ENCODE peak calls at places on chromosomes 7 and 10, in nine cellular contexts. X is GM13977; Q is posterior vena cava; Y is activated CD8-positive, alpha-beta memory T cell treated with anti-CD3 and anti-CD28 coated beads for 24 hours; V is T-helper 2 cell; H is NCI-H187; N is A673; M is GM04503; L is cardiac muscle cell. E is an unnamed sample.

GRCh38 chr10:34348917-34349509 is 466.1 kb downstream of the PARD3 start:
- DNase-seq in M (no peak), X (no peak), H (no peak), L (no peak), N (peak), Y (no peak), V (no peak), Q (no peak), E (no peak)

GRCh38 chr7:158268851-158269535 is 318.6 kb downstream of the PTPRN2 start:
- DNase-seq in L (no peak), X (no peak), H (no peak), N (no peak), V (no peak), Q (peak), M (no peak), Y (no peak), E (no peak)

GRCh38 chr7:116351966-116352365 is 141.6 kb downstream of the TES start:
- DNase-seq in V (no peak), Q (no peak), L (no peak), H (no peak), M (no peak), Y (no peak), X (no peak), N (no peak), E (no peak)

GRCh38 chr10:122185643-122186042 is 85.5 kb upstream of the BTBD16 start:
- DNase-seq in Q (no peak), N (no peak), M (no peak), H (no peak), L (no peak), V (no peak), Y (no peak), X (no peak), E (no peak)

GRCh38 chr7:85669139-85669692 is 482.4 kb upstream of the SEMA3D start:
- DNase-seq in M (no peak), H (no peak), X (no peak), Y (no peak), Q (no peak), V (no peak), L (no peak), N (no peak), E (no peak)

GRCh38 chr10:96512997-96513685 is 585 bp downstream of the TLL2 start:
- DNase-seq in Q (no peak), X (peak), Y (no peak), L (peak), V (no peak), N (no peak), H (no peak), M (no peak), E (peak)

GRCh38 chr10:102410427-102411073 is 8.0 kb downstream of the PSD start:
- DNase-seq in Q (no peak), N (peak), V (no peak), X (no peak), Y (peak), L (peak), M (no peak), H (no peak), E (no peak)

GRCh38 chr7:3911685-3912084 is 610.6 kb downstream of the SDK1 start:
- DNase-seq in Y (no peak), V (no peak), L (no peak), H (no peak), Q (no peak), M (no peak), N (no peak), X (no peak), E (no peak)

GRCh38 chr7:607938-608337 is 88.3 kb upstream of the PDGFA start:
- DNase-seq in Q (no peak), X (no peak), N (no peak), V (no peak), M (no peak), Y (peak), L (no peak), H (no peak), E (no peak)

GRCh38 chr10:36489181-36489927 is 636.0 kb upstream of the ANKRD30A start:
- DNase-seq in X (no peak), L (peak), N (no peak), Q (no peak), M (no peak), Y (no peak), H (no peak), V (no peak), E (no peak)

GRCh38 chr10:86087716-86088115 is 278.9 kb downstream of the GRID1 start:
- DNase-seq in V (no peak), M (no peak), L (no peak), H (no peak), Y (no peak), N (no peak), X (no peak), Q (peak), E (no peak)

GRCh38 chr7:38105874-38106483 is 72.1 kb upstream of the STARD3NL start:
- DNase-seq in Y (no peak), V (no peak), H (no peak), M (peak), N (peak), X (peak), L (peak), Q (no peak), E (peak)

GRCh38 chr7:18552943-18553584 is 57.5 kb downstream of the HDAC9 start:
- DNase-seq in Y (no peak), X (no peak), V (no peak), Q (no peak), L (no peak), N (no peak), H (no peak), M (no peak), E (no peak)

GRCh38 chr10:19488592-19489280 is 327.5 kb upstream of the PLXDC2 start:
- DNase-seq in H (no peak), L (peak), N (peak), X (no peak), Y (no peak), V (no peak), Q (peak), M (no peak), E (no peak)

GRCh38 chr10:24196426-24197039 is 12.4 kb upstream of the KIAA1217 start:
- DNase-seq in N (peak), H (peak), Y (peak), Q (no peak), X (peak), L (peak), M (no peak), V (no peak), E (peak)

GRCh38 chr10:102322914-102323313 is 72.6 kb upstream of the NFKB2 start:
- DNase-seq in L (no peak), H (no peak), V (no peak), Y (no peak), X (no peak), N (no peak), Q (no peak), M (no peak), E (no peak)

E was measured in germinal center.